ENCODE peak calls at places on chromosomes 7 and 10, in eight cellular contexts. C is fibroblast of lung, M is adipocyte, Z is MM.1S, L is right cardiac atrium, H is left ventricle myocardium inferior, O is stomach, T is esophagus squamous epithelium. I is an unnamed sample.

GRCh38 chr7:97580205-97580604 is 151.7 kb upstream of the TAC1 start:
- DNase-seq in C (no peak), M (no peak), Z (no peak), L (no peak), H (no peak), O (no peak), T (no peak), I (no peak)

GRCh38 chr10:102523250-102524029 is 19.7 kb downstream of the SUFU start:
- DNase-seq in C (peak), M (no peak), Z (no peak), L (peak), H (no peak), O (peak), T (no peak), I (no peak)

GRCh38 chr7:96723622-96724021 is 14.0 kb upstream of the SEM1 start:
- DNase-seq in C (no peak), M (peak), Z (no peak), L (no peak), H (no peak), O (no peak), T (no peak), I (no peak)

GRCh38 chr7:106723398-106723797 is 62.4 kb upstream of the CCDC71L start:
- DNase-seq in C (no peak), M (no peak), Z (no peak), L (no peak), H (no peak), O (no peak), T (no peak), I (no peak)

GRCh38 chr7:116561697-116562483 is 37.1 kb downstream of the CAV1 start:
- DNase-seq in C (peak), M (no peak), Z (no peak), L (no peak), H (no peak), O (no peak), T (no peak), I (no peak)

GRCh38 chr10:110005716-110006115 is 2.1 kb upstream of the ADD3 start:
- DNase-seq in C (peak), M (peak), Z (no peak), L (peak), H (peak), O (peak), T (no peak), I (no peak)

GRCh38 chr10:98260350-98260749 is 7.6 kb downstream of the LOXL4 start:
- DNase-seq in C (no peak), M (no peak), Z (no peak), L (no peak), H (no peak), O (no peak), T (no peak), I (no peak)

GRCh38 chr7:81285142-81285871 is 366.5 kb upstream of the SEMA3C start:
- DNase-seq in C (peak), M (peak), Z (no peak), L (no peak), H (no peak), O (no peak), T (no peak), I (no peak)

GRCh38 chr10:43287056-43288007 is 20.5 kb upstream of the RASGEF1A start:
- DNase-seq in C (no peak), M (no peak), Z (peak), L (no peak), H (no peak), O (peak), T (no peak), I (no peak)

GRCh38 chr10:101446947-101447346 is 93.0 kb downstream of the BTRC start:
- DNase-seq in C (peak), M (no peak), Z (no peak), L (no peak), H (peak), O (no peak), T (no peak), I (no peak)

GRCh38 chr7:78605131-78605530 is 806.6 kb downstream of the PHTF2 start:
- DNase-seq in C (peak), M (peak), Z (no peak), L (no peak), H (no peak), O (no peak), T (no peak), I (no peak)

GRCh38 chr7:77766801-77767605 is 31.2 kb downstream of the TMEM60 start:
- DNase-seq in C (no peak), M (no peak), Z (no peak), L (no peak), H (no peak), O (no peak), T (no peak), I (no peak)

GRCh38 chr10:120760246-120760645 is 90.9 kb upstream of the WDR11 start:
- DNase-seq in C (no peak), M (no peak), Z (no peak), L (no peak), H (no peak), O (no peak), T (no peak), I (no peak)

GRCh38 chr10:28317735-28318134 is 14.9 kb upstream of the MPP7 start:
- DNase-seq in C (no peak), M (no peak), Z (no peak), L (no peak), H (no peak), O (no peak), T (no peak), I (no peak)

GRCh38 chr7:119545118-119545517 is 727.9 kb upstream of the KCND2 start:
- DNase-seq in C (peak), M (peak), Z (no peak), L (no peak), H (no peak), O (no peak), T (no peak), I (no peak)

GRCh38 chr7:26200113-26200443 is 468 bp downstream of the HNRNPA2B1 start:
- DNase-seq in C (no peak), M (peak), Z (peak), L (peak), H (peak), O (peak), T (peak), I (peak)

GRCh38 chr7:1845536-1846311 is 175.6 kb downstream of the ELFN1 start:
- DNase-seq in C (no peak), M (no peak), Z (no peak), L (peak), H (peak), O (no peak), T (no peak), I (no peak)

GRCh38 chr7:78924581-78924980 is 528.9 kb downstream of the MAGI2 start:
- DNase-seq in C (peak), M (peak), Z (no peak), L (no peak), H (no peak), O (no peak), T (no peak), I (no peak)

GRCh38 chr10:122656741-122657140 is 42.9 kb downstream of the C10orf120 start:
- DNase-seq in C (no peak), M (no peak), Z (no peak), L (no peak), H (no peak), O (no peak), T (no peak), I (no peak)

GRCh38 chr10:3268025-3268424 is 95.4 kb upstream of the PITRM1 start:
- DNase-seq in C (no peak), M (no peak), Z (no peak), L (no peak), H (no peak), O (no peak), T (no peak), I (no peak)

GRCh38 chr10:79144341-79145173 is 75.8 kb downstream of the ZMIZ1 start:
- DNase-seq in C (peak), M (no peak), Z (no peak), L (no peak), H (no peak), O (peak), T (no peak), I (no peak)

GRCh38 chr10:12444981-12445700 is 95.8 kb downstream of the CAMK1D start:
- DNase-seq in C (no peak), M (no peak), Z (no peak), L (no peak), H (no peak), O (no peak), T (no peak), I (no peak)

GRCh38 chr10:48363617-48364355 is 57.3 kb downstream of the MAPK8 start:
- DNase-seq in C (peak), M (peak), Z (peak), L (no peak), H (no peak), O (peak), T (no peak), I (peak)

GRCh38 chr7:40571796-40572195 is 437.0 kb downstream of the SUGCT start:
- DNase-seq in C (peak), M (peak), Z (no peak), L (peak), H (no peak), O (no peak), T (no peak), I (no peak)

GRCh38 chr10:7906128-7906527 is 87.8 kb downstream of the TAF3 start:
- DNase-seq in C (no peak), M (no peak), Z (no peak), L (no peak), H (no peak), O (no peak), T (no peak), I (no peak)

GRCh38 chr10:119807960-119808697 is 64.5 kb downstream of the MCMBP start:
- DNase-seq in C (peak), M (peak), Z (peak), L (no peak), H (no peak), O (no peak), T (no peak), I (peak)

GRCh38 chr7:51021906-51022570 is 239.3 kb upstream of the GRB10 start:
- DNase-seq in C (peak), M (no peak), Z (no peak), L (peak), H (no peak), O (no peak), T (no peak), I (no peak)

DNA sequence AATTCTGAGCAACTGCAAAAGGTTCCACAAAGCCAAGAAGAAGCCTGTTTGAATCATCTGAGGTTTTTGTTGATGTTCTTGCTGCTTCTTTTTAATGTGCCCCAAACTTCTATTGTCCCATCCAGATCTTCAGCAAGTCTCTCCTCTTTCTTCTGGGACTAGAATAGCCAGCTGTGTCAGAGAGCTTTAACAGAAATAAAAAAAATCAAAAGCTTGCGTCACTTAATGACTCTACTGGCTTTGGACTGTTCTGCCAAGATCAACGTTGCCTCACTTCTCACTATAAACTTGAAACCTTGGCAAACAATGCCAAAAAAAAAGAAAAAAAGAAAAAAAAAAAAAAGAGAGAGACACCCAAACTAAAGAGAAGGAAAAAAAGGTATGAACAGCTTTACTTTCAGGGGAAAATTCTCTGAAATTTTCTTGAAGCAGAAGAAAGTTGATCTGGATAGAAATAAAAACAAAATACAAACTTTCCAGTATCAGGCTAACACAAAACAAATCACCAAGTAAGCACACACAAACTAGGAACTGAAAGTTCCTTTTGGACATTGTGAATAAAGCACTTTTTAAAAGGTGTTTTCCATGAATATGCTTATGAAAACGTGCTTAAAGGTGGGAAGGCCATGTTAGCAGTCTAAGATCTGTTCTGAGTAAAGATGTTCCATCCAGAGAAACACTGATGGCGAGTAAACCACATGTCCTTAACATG is 14.8 kb downstream of the USP54 start:
- DNase-seq in C (peak), M (peak), Z (no peak), L (no peak), H (no peak), O (peak), T (no peak), I (no peak)
- H3K4me3 ChIP-seq in C (peak), M (peak), Z (no peak), L (peak), H (peak), O (peak), T (peak), I (no peak)

GRCh38 chr7:157011333-157012112 is 1.1 kb upstream of the MNX1 start:
- DNase-seq in C (no peak), M (no peak), Z (peak), L (no peak), H (no peak), O (no peak), T (no peak), I (peak)
- H3K4me3 ChIP-seq in C (no peak), M (no peak), Z (peak), L (no peak), H (peak), O (peak), T (peak), I (peak)

GRCh38 chr10:50325449-50326188 is 74.3 kb upstream of the ASAH2 start:
- DNase-seq in C (peak), M (peak), Z (peak), L (peak), H (peak), O (peak), T (no peak), I (no peak)

GRCh38 chr10:50322075-50322474 is 70.8 kb upstream of the ASAH2 start:
- DNase-seq in C (peak), M (no peak), Z (no peak), L (no peak), H (no peak), O (no peak), T (no peak), I (no peak)

GRCh38 chr10:50324680-50325393 is 73.5 kb upstream of the ASAH2 start:
- DNase-seq in C (no peak), M (no peak), Z (no peak), L (no peak), H (no peak), O (no peak), T (no peak), I (no peak)

GRCh38 chr10:50331486-50331885 is 80.2 kb upstream of the ASAH2 start:
- DNase-seq in C (no peak), M (no peak), Z (no peak), L (no peak), H (no peak), O (no peak), T (no peak), I (no peak)

DNA sequence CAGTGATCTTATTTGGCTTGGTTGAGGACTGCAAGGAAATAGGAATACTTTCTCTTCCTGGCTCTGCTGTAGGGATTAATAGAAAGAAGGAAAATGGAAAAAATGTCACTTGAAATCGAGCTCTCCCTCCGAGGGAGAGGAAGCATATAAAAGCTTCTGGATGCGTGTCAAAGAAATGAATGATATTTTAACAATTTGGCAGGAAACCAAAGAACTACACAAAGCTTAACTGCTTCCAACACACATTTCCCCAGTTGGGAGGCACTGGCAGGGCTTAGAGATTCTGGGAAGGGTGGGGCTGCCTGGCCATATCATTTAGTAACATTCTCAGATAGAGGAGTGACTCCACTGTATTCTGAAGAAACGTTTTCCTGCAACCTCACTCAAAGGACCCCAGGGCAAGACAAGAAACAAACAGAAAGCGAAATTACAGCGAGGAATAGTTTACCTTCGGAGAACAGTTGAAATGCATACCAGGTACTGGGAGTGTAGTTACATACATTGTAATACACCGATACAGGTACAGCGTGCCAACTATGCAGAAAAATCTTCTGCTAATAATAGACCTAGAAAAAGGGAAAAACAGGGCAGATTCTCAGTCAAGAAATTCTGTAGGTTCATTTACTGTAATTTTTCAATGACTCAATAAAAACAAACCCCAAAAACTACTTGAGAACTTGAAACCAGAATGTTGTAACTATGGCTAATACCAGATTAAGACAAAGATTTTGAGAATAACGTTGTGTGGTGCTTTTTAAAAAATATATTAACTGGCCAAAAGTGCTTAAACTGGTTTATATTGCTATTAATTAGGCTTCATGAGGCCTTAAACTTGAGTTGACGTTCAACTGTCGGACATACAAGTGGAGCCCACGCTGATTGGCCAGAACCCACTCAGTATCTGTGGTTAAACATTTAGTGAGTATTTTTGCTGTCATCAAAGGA is 75.7 kb upstream of the ASAH2 start:
- DNase-seq in C (peak), M (peak), Z (no peak), L (peak), H (peak), O (no peak), T (no peak), I (no peak)
- H3K4me3 ChIP-seq in C (peak), M (peak), Z (no peak), L (peak), H (peak), O (no peak), T (peak), I (no peak)

DNA sequence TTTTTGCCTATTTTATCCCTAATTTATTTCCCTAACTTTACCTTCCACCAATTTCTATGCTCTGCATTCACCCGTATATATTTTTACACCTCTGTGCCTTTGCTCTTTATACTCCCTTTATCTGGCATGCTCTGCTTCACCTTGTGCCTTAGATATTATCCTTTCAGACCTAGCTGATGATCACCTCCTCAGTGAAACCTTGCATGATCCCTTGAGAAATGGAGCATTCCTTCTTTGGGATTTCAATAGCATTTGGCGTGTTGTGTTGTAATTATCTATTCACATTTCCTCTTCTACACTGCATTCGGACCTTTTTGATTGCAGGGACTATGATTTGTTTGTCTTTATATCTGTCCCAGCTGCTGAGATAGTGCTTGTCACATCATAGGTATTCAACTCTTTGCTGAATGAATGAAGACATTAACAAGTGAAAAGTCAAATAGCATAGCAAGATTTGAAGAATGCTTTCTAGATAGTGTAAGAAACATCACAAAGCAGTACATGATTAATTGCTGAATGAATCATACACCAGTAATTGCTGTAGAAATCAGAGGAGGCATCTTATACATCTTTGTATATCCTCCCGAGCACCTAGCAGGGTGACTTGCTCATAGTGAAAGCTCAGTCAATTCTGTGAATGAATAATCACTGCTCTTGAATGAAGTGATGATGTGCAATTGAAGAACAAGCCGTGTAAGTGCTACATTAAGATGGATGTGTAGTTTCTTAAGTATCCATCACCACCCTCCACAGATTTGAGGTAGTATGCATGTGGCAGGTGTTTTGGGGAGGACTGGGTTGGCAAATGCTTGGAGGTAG is 2.0 kb upstream of the TM9SF3 start:
- DNase-seq in C (peak), M (no peak), Z (no peak), L (no peak), H (no peak), O (no peak), T (no peak), I (no peak)
- H3K4me3 ChIP-seq in C (no peak), M (no peak), Z (no peak), L (no peak), H (no peak), O (no peak), T (no peak), I (no peak)

DNA sequence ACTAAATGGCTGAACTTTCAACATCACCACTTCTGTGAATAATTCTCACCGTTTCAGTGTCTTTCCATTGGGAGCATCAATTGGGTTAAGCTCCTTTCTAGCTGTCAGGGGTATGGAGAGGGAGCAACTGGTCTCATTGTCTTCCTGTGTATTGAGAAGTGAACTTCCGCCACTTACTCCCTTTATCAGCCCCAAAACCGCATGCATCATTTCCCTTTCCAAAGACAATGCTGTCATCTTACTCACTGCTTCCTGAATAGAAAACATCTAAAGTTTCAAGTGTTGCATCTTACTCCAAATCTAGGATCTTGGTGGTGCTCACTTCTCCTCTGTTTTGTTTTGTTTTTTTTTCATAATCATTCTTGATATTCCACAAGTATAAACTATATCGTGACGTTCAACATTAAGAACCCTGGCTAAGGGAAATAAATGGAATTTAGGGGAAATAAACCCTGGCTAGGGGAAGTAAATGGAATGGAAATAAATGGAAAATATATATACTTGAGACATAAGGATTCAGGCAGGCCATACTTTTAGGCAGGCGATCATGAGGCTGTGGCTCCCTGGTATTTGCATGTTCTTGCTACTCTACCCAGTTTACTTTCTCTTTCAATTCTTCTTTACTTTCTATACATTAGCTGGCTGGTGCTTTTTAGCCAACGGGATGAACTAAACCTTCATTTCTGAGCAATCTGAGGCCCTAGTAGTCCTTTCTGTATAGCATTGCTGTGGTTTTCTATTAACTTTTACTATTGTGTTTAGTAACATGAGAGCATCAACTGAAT is 371.9 kb downstream of the BMPER start:
- DNase-seq in C (peak), M (no peak), Z (peak), L (no peak), H (no peak), O (no peak), T (no peak), I (peak)
- H3K4me3 ChIP-seq in C (no peak), M (no peak), Z (no peak), L (no peak), H (no peak), O (no peak), T (no peak), I (no peak)

I was measured in Jurkat, Clone E6-1.